ENCODE peak calls at places on chromosomes 11 and 22, in four cellular contexts. E is HepG2, V is SK-N-SH, Z is GM12878. Q is an unnamed sample.

GRCh38 chr11:81071641-81072040 is 1630.8 kb upstream of the TENM4 start:
- DNase-seq in E (no peak), V (no peak), Z (no peak), Q (no peak)

GRCh38 chr11:128226106-128226716 is 361.1 kb downstream of the ETS1 start:
- DNase-seq in E (no peak), V (no peak), Z (no peak), Q (no peak)

GRCh38 chr11:114132944-114133394 is 73.5 kb downstream of the ZBTB16 start:
- DNase-seq in E (no peak), V (no peak), Z (no peak), Q (no peak)

GRCh38 chr11:101215069-101215468 is 85.5 kb upstream of the PGR start:
- DNase-seq in E (no peak), V (no peak), Z (no peak), Q (no peak)

GRCh38 chr22:19122752-19123492 is 710 bp upstream of the DGCR2 start:
- DNase-seq in E (no peak), V (peak; percentile 63), Z (no peak), Q (peak; percentile 65)

GRCh38 chr22:45680932-45681700 is 9.5 kb downstream of the ATXN10 start:
- DNase-seq in E (no peak), V (no peak), Z (no peak), Q (no peak)

GRCh38 chr11:13276454-13276851 is 1.1 kb upstream of the BMAL1 start:
- DNase-seq in E (no peak), V (peak; percentile 21), Z (no peak), Q (no peak)

GRCh38 chr11:118283756-118284350 is 19.8 kb upstream of the MPZL2 start:
- DNase-seq in E (no peak), V (no peak), Z (no peak), Q (no peak)

GRCh38 chr22:43526951-43527350 is 115.1 kb downstream of the MPPED1 start:
- DNase-seq in E (no peak), V (no peak), Z (no peak), Q (no peak)

GRCh38 chr22:43343262-43343988 is at the start of gene SCUBE1:
- DNase-seq in E (no peak), V (peak; percentile 95), Z (no peak), Q (peak; percentile 87)

GRCh38 chr11:773425-773824 is 3.9 kb downstream of the GATD1 start:
- DNase-seq in E (no peak), V (no peak), Z (no peak), Q (no peak)

GRCh38 chr11:898540-899190 is 11.9 kb downstream of the CHID1 start:
- DNase-seq in E (peak; percentile 23), V (peak; percentile 65), Z (no peak), Q (no peak)

GRCh38 chr22:37117092-37117491 is 7.6 kb upstream of the TMPRSS6 start:
- DNase-seq in E (no peak), V (no peak), Z (no peak), Q (no peak)

GRCh38 chr11:86666193-86666592 is 6.2 kb downstream of the ME3 start:
- DNase-seq in E (no peak), V (no peak), Z (no peak), Q (no peak)

GRCh38 chr22:45263790-45264269 is 20.9 kb upstream of the UPK3A start:
- DNase-seq in E (peak; percentile 75), V (peak; percentile 94), Z (no peak), Q (peak; percentile 66)

GRCh38 chr11:123536690-123537437 is 106.8 kb downstream of the GRAMD1B start:
- DNase-seq in E (no peak), V (no peak), Z (no peak), Q (no peak)

GRCh38 chr11:129732926-129733325 is 82.7 kb upstream of the TMEM45B start:
- DNase-seq in E (no peak), V (no peak), Z (no peak), Q (no peak)

GRCh38 chr11:65498042-65498726 is 661 bp upstream of the MALAT1 start:
- DNase-seq in E (no peak), V (no peak), Z (peak; percentile 53), Q (no peak)
- TF ChIP-seq FOXM1 in E (no peak), V (no peak), Z (no peak), Q (no peak)

GRCh38 chr11:46837860-46838259 is 8.2 kb downstream of the CKAP5 start:
- DNase-seq in E (no peak), V (no peak), Z (no peak), Q (no peak)

GRCh38 chr11:46836431-46836830 is 9.6 kb downstream of the CKAP5 start:
- DNase-seq in E (no peak), V (no peak), Z (no peak), Q (no peak)

GRCh38 chr11:46838501-46838900 is 7.6 kb downstream of the CKAP5 start:
- DNase-seq in E (no peak), V (no peak), Z (no peak), Q (no peak)

GRCh38 chr11:46827995-46828394 is 18.1 kb downstream of the CKAP5 start:
- DNase-seq in E (no peak), V (no peak), Z (no peak), Q (no peak)

GRCh38 chr11:46832511-46833214 is 13.4 kb downstream of the CKAP5 start:
- DNase-seq in E (no peak), V (peak; percentile 38), Z (no peak), Q (peak; percentile 55)
- H4K20me1 ChIP-seq in E (peaks cover 3% of the 10 kb centered on the region), V (peaks cover 45% of the 10 kb centered on the region), Z (no peaks in the 10 kb centered on the region), Q (peaks cover 3% of the 10 kb centered on the region)

DNA sequence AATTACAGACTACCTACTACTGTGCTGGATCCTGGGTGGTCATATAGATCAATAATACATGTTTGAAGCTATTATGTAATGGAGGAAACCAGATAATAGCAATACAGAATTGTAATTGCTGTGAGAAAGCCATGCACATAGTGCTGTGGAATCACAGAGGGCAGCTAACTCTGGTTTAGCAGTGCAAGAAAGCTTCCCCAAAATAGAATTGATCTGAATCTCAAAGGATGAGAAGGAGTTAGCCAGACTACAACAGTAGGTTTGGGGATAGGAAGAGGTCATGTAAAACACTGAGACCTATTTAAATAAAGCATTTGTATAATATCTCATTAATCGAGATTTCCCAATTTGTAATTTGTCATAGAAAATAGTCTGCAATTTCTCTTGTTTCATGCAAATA is 7.5 kb downstream of the C11orf58 start:
- DNase-seq in E (no peak), V (no peak), Z (no peak), Q (no peak)
- TF ChIP-seq FOXM1 in E (no peak), V (no peak), Z (no peak), Q (no peak)

DNA sequence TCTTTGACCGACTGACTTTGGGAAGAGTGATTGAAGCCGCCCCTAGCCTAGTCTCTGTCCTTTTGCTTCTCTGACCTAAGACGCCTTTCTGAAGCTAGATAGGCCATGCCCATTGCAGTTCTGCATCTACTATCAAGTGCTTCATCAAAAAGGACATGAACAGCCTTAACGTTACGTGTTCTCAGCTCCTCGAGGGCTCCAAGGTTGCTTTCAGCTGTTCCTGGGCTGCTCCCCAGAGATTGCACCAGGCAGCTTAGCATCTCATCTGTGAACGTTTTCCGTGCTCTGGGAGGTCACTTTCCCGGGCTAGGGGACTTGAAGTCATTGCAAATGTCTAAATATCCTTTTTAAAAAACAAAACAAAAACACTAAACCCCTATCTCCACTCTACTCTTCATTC is 13.9 kb downstream of the MICAL2 start:
- DNase-seq in E (no peak), V (no peak), Z (no peak), Q (no peak)
- H4K20me1 ChIP-seq in E (no peaks in the 10 kb centered on the region), V (peaks cover 76% of the 10 kb centered on the region), Z (no peaks in the 10 kb centered on the region), Q (no peaks in the 10 kb centered on the region)

GRCh38 chr11:30172872-30173271 is 57.9 kb upstream of the FSHB start:
- DNase-seq in E (no peak), V (no peak), Z (no peak), Q (no peak)
- TF ChIP-seq FOXM1 in E (no peak), V (no peak), Z (no peak), Q (no peak)

DNA sequence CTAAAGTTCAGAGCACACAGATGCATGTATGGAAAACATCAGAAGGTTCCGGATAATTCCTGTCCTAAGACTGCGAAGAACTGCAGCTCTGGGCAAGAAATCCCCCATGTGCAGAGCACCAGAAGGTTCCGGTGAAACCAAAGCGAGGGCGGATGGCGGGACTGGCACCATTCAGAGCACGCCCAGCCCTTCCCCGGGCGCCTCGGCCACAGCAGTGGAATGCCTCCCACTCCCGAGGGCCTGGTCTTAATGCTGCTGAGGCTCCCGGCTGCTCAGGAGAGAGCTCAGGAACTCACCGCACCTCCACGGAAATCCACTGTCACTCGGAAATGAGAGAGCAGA is 43.1 kb downstream of the BRD1 start:
- DNase-seq in E (no peak), V (no peak), Z (no peak), Q (no peak)
- H4K20me1 ChIP-seq in E (peaks cover 31% of the 10 kb centered on the region), V (peaks cover 87% of the 10 kb centered on the region), Z (peaks cover 6% of the 10 kb centered on the region), Q (peaks cover 14% of the 10 kb centered on the region)

GRCh38 chr11:92702771-92703170 is 266.7 kb upstream of the MTNR1B start:
- DNase-seq in E (no peak), V (no peak), Z (no peak), Q (no peak)
- TF ChIP-seq FOXM1 in E (no peak), V (peak; percentile 55), Z (no peak), Q (no peak)

GRCh38 chr22:50217543-50218152 is 16.8 kb downstream of the SELENOO start:
- DNase-seq in E (no peak), V (no peak), Z (no peak), Q (no peak)
- H4K20me1 ChIP-seq in E (peaks cover 5% of the 10 kb centered on the region), V (peaks cover 13% of the 10 kb centered on the region), Z (no peaks in the 10 kb centered on the region), Q (no peaks in the 10 kb centered on the region)

GRCh38 chr11:121649798-121650197 is 197.0 kb upstream of the SORL1-AS1 start:
- DNase-seq in E (no peak), V (no peak), Z (no peak), Q (no peak)
- TF ChIP-seq FOXM1 in E (no peak), V (no peak), Z (no peak), Q (no peak)

GRCh38 chr11:72236083-72236697 is 7.8 kb downstream of the PHOX2A start:
- DNase-seq in E (no peak), V (no peak), Z (no peak), Q (no peak)
- H4K20me1 ChIP-seq in E (no peaks in the 10 kb centered on the region), V (peaks cover 11% of the 10 kb centered on the region), Z (no peaks in the 10 kb centered on the region), Q (no peaks in the 10 kb centered on the region)